ENCODE peak calls at places on chromosomes 3 and 15, in nine cellular contexts. S is hepatocyte, F is A673, N is GM13977, L is osteocyte, Q is neural crest cell, U is mesothelial cell of epicardium, O is fibroblast of mammary gland, E is brain microvascular endothelial cell. X is an unnamed sample.

GRCh38 chr3:128320551-128321340 is 145.9 kb downstream of the DNAJB8 start:
- DNase-seq in S (no peak), F (no peak), N (no peak), L (peak; percentile 69), Q (no peak), U (no peak), O (no peak), E (no peak), X (peak; percentile 50)

GRCh38 chr15:51879555-51879954 is 50.1 kb downstream of the TMOD3 start:
- DNase-seq in S (no peak), F (no peak), N (no peak), L (no peak), Q (no peak), U (no peak), O (peak; percentile 90), E (peak; percentile 11), X (no peak)

GRCh38 chr15:69478259-69478687 is 25.7 kb downstream of the RPLP1 start:
- DNase-seq in S (peak; percentile 85), F (peak; percentile 82), N (peak; percentile 59), L (no peak), Q (peak; percentile 75), U (peak; percentile 62), O (peak; percentile 38), E (no peak), X (peak; percentile 83)

GRCh38 chr3:177906573-177907229 is 629.5 kb upstream of the KCNMB2 start:
- DNase-seq in S (no peak), F (no peak), N (no peak), L (no peak), Q (no peak), U (no peak), O (no peak), E (no peak), X (no peak)

GRCh38 chr3:82353281-82354171 is 592.1 kb upstream of the GBE1 start:
- DNase-seq in S (no peak), F (no peak), N (no peak), L (no peak), Q (no peak), U (no peak), O (no peak), E (no peak), X (no peak)

GRCh38 chr3:88641033-88641604 is 466.3 kb upstream of the EPHA3 start:
- DNase-seq in S (peak; percentile 4), F (peak; percentile 10), N (no peak), L (no peak), Q (no peak), U (no peak), O (no peak), E (no peak), X (no peak)

GRCh38 chr3:174620138-174620537 is 239.0 kb upstream of the NAALADL2 start:
- DNase-seq in S (no peak), F (peak; percentile 33), N (no peak), L (no peak), Q (no peak), U (no peak), O (peak; percentile 54), E (no peak), X (no peak)

GRCh38 chr3:197554196-197554561 is 1.6 kb downstream of the BDH1 start:
- DNase-seq in S (no peak), F (no peak), N (no peak), L (no peak), Q (no peak), U (no peak), O (no peak), E (no peak), X (no peak)

GRCh38 chr3:30314757-30315156 is 291.6 kb upstream of the TGFBR2 start:
- DNase-seq in S (no peak), F (no peak), N (no peak), L (no peak), Q (no peak), U (no peak), O (peak; percentile 49), E (no peak), X (no peak)

GRCh38 chr15:81939604-81940440 is 106.0 kb downstream of the MEX3B start:
- DNase-seq in S (no peak), F (peak; percentile 52), N (peak; percentile 48), L (no peak), Q (peak; percentile 36), U (no peak), O (peak; percentile 66), E (peak; percentile 84), X (no peak)

GRCh38 chr3:153856932-153857331 is 264.3 kb upstream of the ARHGEF26 start:
- DNase-seq in S (no peak), F (peak; percentile 7), N (no peak), L (no peak), Q (no peak), U (no peak), O (peak; percentile 14), E (no peak), X (no peak)

GRCh38 chr3:122103821-122104514 is 48.8 kb downstream of the CD86 start:
- DNase-seq in S (no peak), F (no peak), N (no peak), L (peak; percentile 13), Q (no peak), U (no peak), O (no peak), E (no peak), X (no peak)

GRCh38 chr15:59654043-59654442 is 3.3 kb downstream of the GTF2A2 start:
- DNase-seq in S (no peak), F (no peak), N (no peak), L (no peak), Q (no peak), U (no peak), O (no peak), E (no peak), X (no peak)
- TF ChIP-seq CTCF in S (no peak), F (no peak), N (no peak), L (no peak), Q (no peak), U (no peak), O (no peak), E (no peak), X (no peak)

GRCh38 chr15:54500330-54500729 is 522.1 kb downstream of the UNC13C start:
- DNase-seq in S (no peak), F (no peak), N (no peak), L (no peak), Q (no peak), U (no peak), O (no peak), E (no peak), X (no peak)

GRCh38 chr15:54506977-54507524 is 528.8 kb downstream of the UNC13C start:
- DNase-seq in S (no peak), F (no peak), N (no peak), L (no peak), Q (no peak), U (no peak), O (no peak), E (no peak), X (no peak)

GRCh38 chr15:54502416-54503075 is 524.3 kb downstream of the UNC13C start:
- DNase-seq in S (no peak), F (no peak), N (no peak), L (no peak), Q (no peak), U (no peak), O (no peak), E (no peak), X (no peak)

DNA sequence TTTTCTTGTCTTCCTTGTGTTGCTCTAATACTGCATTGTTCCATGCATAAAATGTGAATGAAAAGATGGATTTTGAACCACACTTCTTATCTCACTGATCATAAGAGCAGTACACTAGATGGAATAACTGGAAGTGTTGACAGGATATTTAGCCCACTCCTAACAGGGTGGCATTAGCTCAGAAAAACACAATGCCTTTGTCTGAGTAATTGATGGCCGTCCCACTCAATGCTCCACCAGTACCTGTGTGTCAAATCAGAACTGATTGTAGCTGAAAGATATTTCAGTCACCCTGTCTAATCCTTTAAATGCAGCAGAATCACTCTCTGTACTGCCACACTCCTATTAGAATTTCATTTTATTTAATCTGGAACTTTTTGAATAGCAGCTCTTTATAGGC is 526.5 kb downstream of the UNC13C start:
- DNase-seq in S (no peak), F (no peak), N (no peak), L (no peak), Q (no peak), U (no peak), O (no peak), E (no peak), X (no peak)
- TF ChIP-seq CTCF in S (no peak), F (no peak), N (no peak), L (no peak), Q (no peak), U (no peak), O (no peak), E (no peak), X (no peak)

DNA sequence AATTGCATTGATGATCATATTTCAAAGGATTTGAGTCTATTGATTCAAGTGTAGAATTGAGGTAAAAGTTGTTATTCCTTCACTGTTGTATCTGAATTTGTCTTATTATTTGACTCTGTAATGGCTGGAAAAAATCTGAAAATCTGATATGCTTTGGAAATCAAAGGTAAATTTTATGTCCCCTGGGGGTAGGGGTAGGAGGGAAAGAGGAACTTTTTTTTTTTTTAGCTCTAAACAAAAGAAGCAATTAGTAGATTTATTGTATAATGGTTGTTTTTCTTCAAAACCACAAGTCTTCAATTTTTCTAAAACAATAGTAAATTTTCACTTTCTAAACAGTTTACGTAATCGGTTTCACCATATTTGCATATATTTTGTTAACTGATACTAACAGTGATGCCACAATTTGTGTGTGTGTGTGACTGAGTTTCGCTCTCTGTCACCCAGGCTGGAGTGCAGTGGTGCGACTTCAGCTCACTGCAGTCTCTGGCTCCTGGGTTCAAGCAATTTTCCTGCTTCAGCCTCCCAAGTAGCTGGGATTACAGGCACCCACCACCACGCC is 91.7 kb upstream of the GOLGA6L4 start:
- DNase-seq in S (no peak), F (no peak), N (no peak), L (no peak), Q (no peak), U (no peak), O (no peak), E (no peak), X (no peak)
- TF ChIP-seq CTCF in S (no peak), F (no peak), N (no peak), L (no peak), Q (no peak), U (no peak), O (no peak), E (no peak), X (no peak)

GRCh38 chr3:171330936-171331335 is 129.3 kb downstream of the TNIK start:
- DNase-seq in S (no peak), F (no peak), N (no peak), L (no peak), Q (no peak), U (no peak), O (no peak), E (no peak), X (no peak)

GRCh38 chr3:171327441-171328174 is 132.6 kb downstream of the TNIK start:
- DNase-seq in S (no peak), F (no peak), N (no peak), L (no peak), Q (no peak), U (no peak), O (no peak), E (no peak), X (no peak)

GRCh38 chr3:171329759-171330158 is 130.4 kb downstream of the TNIK start:
- DNase-seq in S (no peak), F (no peak), N (no peak), L (no peak), Q (no peak), U (no peak), O (no peak), E (no peak), X (no peak)

GRCh38 chr3:171326717-171327440 is 133.3 kb downstream of the TNIK start:
- DNase-seq in S (no peak), F (no peak), N (no peak), L (no peak), Q (no peak), U (no peak), O (no peak), E (no peak), X (no peak)

GRCh38 chr3:171328419-171329082 is 131.7 kb downstream of the TNIK start:
- DNase-seq in S (no peak), F (peak; percentile 71), N (no peak), L (no peak), Q (peak; percentile 7), U (no peak), O (peak; percentile 30), E (no peak), X (no peak)
- TF ChIP-seq CTCF in S (no peak), F (peak; percentile 47), N (no peak), L (no peak), Q (peak; percentile 18), U (no peak), O (peak; percentile 5), E (peak; percentile 37), X (peak; percentile 19)

X was measured in type B pancreatic cell.